ENCODE peak calls at places on chromosomes 1 and 21, in four cellular contexts. K is WTC11, L is HepG2, I is K562. B is an unnamed sample.

GRCh38 chr1:61221642-61222041 is 139.3 kb downstream of the NFIA start:
- DNase-seq in K (no peak), L (peak), I (no peak), B (no peak)

GRCh38 chr1:84402060-84402459 is 3.8 kb downstream of the DNASE2B start:
- DNase-seq in K (no peak), L (no peak), I (no peak), B (no peak)

GRCh38 chr1:10957151-10957550 is 55.3 kb upstream of the TARDBP start:
- DNase-seq in K (no peak), L (no peak), I (no peak), B (no peak)

GRCh38 chr1:169630006-169630405 is at the start of gene SELP:
- DNase-seq in K (no peak), L (no peak), I (no peak), B (no peak)

GRCh38 chr21:43927591-43928229 is 62.7 kb downstream of the AGPAT3 start:
- DNase-seq in K (no peak), L (no peak), I (peak), B (no peak)

GRCh38 chr1:58064281-58064680 is 482.2 kb downstream of the OMA1 start:
- DNase-seq in K (peak), L (no peak), I (no peak), B (no peak)

GRCh38 chr1:174976436-174977107 is 23.2 kb upstream of the CACYBP start:
- DNase-seq in K (no peak), L (no peak), I (peak), B (no peak)

GRCh38 chr1:206972725-206973124 is 2.5 kb upstream of the FCAMR start:
- DNase-seq in K (no peak), L (no peak), I (no peak), B (no peak)

GRCh38 chr1:107926436-107927080 is 38.4 kb downstream of the VAV3 start:
- DNase-seq in K (no peak), L (no peak), I (no peak), B (no peak)
- TF ChIP-seq ELF4 in K (no peak), L (no peak), I (no peak), B (no peak)

GRCh38 chr1:173507205-173507846 is 30.2 kb downstream of the PRDX6 start:
- DNase-seq in K (no peak), L (no peak), I (no peak), B (no peak)
- TF ChIP-seq SP1 in K (no peak), L (no peak), I (no peak), B (no peak)

DNA sequence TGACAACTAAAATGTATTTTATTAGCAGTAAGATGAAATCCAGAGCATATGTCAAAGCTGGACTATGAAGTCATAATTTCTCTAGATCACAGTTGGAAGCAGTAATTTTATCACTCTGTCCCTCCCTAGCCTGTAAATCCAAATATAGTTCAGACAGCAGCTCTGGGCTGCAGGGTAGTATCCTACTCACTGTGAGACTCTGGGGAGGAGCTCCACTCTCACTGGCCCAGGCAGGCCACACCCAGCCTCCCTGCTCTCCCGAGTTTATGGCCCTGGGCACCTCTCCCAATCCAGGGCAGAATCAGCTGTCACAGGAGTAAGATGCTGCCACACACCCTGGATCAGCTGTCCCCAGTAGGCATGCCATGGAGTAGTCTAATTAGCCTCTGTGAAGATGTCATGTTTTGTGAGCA is 131.1 kb downstream of the HLCS start:
- DNase-seq in K (no peak), L (no peak), I (peak), B (peak)
- TF ChIP-seq ELF4 in K (no peak), L (no peak), I (no peak), B (no peak)

DNA sequence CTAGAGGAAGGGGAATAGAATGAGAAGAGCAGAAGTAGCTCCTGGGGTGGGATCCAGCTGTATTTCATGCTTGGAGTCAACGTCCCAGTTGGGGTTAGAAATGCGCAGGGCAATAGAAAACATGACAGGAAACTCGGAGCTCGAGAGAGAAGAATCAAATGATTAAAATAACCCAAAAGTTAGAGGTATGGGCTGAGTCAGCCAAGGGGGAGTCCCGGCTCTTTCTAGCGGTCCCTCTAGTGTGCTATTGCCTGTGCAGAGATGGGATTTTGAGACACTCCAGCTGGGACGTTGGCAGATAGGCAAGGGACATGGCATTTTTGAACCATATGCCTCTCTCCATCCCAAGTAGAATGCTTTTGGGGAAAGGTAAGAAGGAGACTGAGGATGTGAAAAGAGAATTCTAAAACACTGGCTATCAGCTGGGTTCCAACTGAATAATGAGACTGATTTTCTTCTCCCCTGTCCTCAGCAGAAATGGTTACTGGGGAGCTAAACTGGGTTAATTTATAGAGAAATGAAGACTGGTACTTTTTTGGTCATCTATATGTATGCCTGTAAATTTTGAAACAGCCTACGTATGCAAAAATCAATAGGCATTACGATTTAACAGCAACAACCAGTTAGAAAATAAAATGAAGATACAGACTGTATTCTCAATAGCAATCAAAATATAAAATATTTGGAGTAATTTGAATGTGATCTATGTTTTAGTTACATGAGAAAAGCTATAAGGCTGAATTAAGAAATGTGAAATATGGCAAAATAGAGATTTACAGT is 7.0 kb upstream of the VPS26C start:
- DNase-seq in K (no peak), L (no peak), I (no peak), B (no peak)
- TF ChIP-seq SP1 in K (no peak), L (no peak), I (no peak), B (no peak)

GRCh38 chr1:8083739-8084484 is 57.8 kb upstream of the ERRFI1 start:
- DNase-seq in K (no peak), L (peak), I (no peak), B (no peak)

GRCh38 chr1:8086071-8086470 is 60.0 kb upstream of the ERRFI1 start:
- DNase-seq in K (no peak), L (no peak), I (no peak), B (no peak)

GRCh38 chr1:8078176-8078671 is 52.1 kb upstream of the ERRFI1 start:
- DNase-seq in K (no peak), L (peak), I (peak), B (no peak)

GRCh38 chr1:8084913-8085312 is 58.8 kb upstream of the ERRFI1 start:
- DNase-seq in K (no peak), L (no peak), I (no peak), B (no peak)

DNA sequence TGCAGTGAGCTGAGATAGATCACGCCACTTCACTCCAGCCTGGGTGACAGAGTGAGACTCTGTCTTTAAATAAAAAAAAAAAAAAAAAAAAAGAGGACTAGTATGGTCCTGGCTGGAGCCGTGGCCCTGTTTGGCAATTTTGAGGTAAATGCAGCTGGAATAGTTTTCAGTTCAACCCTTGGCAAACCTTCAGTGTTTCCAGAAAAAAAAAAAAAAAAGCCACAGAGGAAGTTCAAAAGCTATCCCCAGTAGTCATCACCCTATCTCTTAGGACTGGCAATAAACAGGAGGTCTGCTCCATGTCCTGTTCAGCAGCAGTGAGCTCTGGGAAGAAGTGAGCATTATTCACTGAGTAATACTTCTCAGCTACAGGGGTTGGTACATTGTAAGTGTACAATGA is 56.8 kb upstream of the ERRFI1 start:
- DNase-seq in K (no peak), L (peak), I (no peak), B (no peak)
- TF ChIP-seq ELF4 in K (no peak), L (no peak), I (no peak), B (no peak)

GRCh38 chr1:192945417-192946130 is 113.6 kb downstream of the UCHL5 start:
- DNase-seq in K (no peak), L (no peak), I (no peak), B (no peak)

GRCh38 chr1:192941722-192942411 is 117.3 kb downstream of the UCHL5 start:
- DNase-seq in K (no peak), L (no peak), I (no peak), B (no peak)

GRCh38 chr1:192939440-192939839 is 119.7 kb downstream of the UCHL5 start:
- DNase-seq in K (no peak), L (no peak), I (peak), B (peak)

GRCh38 chr1:192943522-192943921 is 115.6 kb downstream of the UCHL5 start:
- DNase-seq in K (no peak), L (no peak), I (no peak), B (no peak)

DNA sequence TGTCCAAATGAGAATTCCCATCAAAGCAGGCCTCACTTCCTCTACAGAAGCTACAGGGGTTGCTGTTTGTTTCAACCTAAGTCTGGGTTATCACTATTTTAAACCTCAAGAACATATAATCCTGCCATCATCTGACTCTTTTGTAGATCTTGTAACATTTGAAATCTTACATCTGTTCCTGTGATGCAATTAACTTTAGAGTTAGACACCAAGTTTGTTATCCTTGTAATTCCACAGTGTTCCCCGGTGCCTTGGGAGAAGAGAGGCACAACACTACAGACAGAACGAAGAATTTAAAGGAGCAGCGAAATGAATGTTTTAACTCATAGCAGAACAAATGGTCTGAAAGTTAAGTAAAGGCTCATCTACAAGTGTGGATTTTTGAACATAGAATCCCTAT is 116.1 kb downstream of the UCHL5 start:
- DNase-seq in K (no peak), L (no peak), I (no peak), B (no peak)
- TF ChIP-seq SP1 in K (no peak), L (no peak), I (no peak), B (no peak)

DNA sequence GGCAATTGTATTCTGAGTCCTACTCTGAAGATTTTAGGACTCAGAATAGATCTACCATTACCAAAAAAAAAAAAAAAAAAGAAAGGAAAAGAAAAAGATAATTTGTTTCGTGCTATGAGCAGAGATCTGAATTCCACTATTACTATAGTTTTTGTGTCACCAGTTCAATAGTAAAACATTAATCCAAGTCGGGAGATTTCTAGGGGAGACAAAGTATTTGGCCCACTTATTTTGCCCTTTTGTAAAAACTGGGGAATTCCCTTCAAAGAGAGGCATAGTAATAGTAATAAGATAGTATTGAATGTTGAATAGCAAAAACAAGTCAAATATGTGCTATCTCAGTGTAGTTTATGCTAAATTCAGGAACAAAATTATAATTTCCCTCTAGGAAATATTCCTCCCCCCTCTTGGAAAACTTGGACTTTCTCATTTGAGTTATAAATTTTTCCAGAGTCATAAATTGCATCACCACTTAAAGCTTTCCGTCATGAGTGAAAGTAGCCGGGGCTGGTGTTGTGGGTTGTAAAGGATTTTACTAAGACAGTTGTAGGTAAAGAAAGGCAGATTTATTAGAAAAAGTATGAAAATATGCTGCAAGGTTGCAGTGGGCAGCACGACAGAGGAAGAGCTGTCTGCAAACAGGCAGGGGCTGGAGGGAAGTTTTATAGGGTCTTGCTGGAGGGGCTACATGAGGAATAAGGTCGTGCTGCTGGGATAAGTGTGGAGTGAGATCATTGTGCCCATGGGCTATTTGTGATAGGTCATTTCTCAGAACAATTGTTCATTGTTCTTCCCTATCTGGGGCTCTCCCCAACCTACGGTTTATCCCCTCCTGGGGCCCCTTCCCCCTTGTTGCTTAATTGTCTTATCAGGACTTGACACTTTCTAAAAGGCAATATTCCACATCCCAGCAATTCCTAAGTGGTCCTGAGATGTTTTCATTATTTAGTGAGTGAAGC is 1009.9 kb downstream of the PLA2G4A start:
- DNase-seq in K (no peak), L (no peak), I (no peak), B (no peak)
- TF ChIP-seq ELF4 in K (no peak), L (no peak), I (no peak), B (no peak)

B was measured in HEK293T.